ENCODE peak calls at places on chromosomes 11 and 22, in six cellular contexts. N, Q, Z, K, P and A are unnamed samples.
A peak's percentile ranks its signal among the peaks of the same experiment; 100 is the strongest.

GRCh38 chr11:125494987-125495725 is 909 bp downstream of the FEZ1 start:
- DNase-seq in N (peak; percentile 11), P (peak; percentile 29), Q (no peak), K (no peak), Z (no peak), A (no peak)

GRCh38 chr22:44088976-44089570 is 65.0 kb downstream of the PARVB start:
- DNase-seq in Z (no peak), Q (no peak), N (no peak), P (no peak), K (no peak), A (no peak)

GRCh38 chr11:68550485-68550817 is 89.9 kb downstream of the PPP6R3 start:
- DNase-seq in Z (no peak), N (no peak), K (peak; percentile 19), Q (no peak), P (no peak), A (peak; percentile 15)

GRCh38 chr11:123034587-123034986 is 27.3 kb downstream of the HSPA8 start:
- DNase-seq in Z (no peak), K (no peak), N (no peak), P (no peak), Q (no peak), A (no peak)

GRCh38 chr22:45317551-45318167 is 7.9 kb downstream of the FAM118A start:
- DNase-seq in Z (peak; percentile 26), P (no peak), Q (peak; percentile 70), K (no peak), N (peak; percentile 9), A (no peak)

GRCh38 chr22:30327864-30328345 is 1.2 kb upstream of the TBC1D10A start:
- DNase-seq in Z (no peak), Q (no peak), N (no peak), P (no peak), K (no peak), A (no peak)

GRCh38 chr11:128451651-128452470 is 135.5 kb downstream of the ETS1 start:
- DNase-seq in N (no peak), P (no peak), Q (no peak), Z (no peak), K (no peak), A (no peak)

GRCh38 chr11:78957481-78958245 is 383.0 kb upstream of the NARS2 start:
- DNase-seq in Q (no peak), N (no peak), K (no peak), Z (no peak), P (no peak), A (no peak)

GRCh38 chr11:47020793-47021624 is 84.4 kb downstream of the CSTPP1 start:
- DNase-seq in Q (no peak), K (no peak), Z (no peak), N (no peak), P (no peak), A (no peak)

GRCh38 chr11:27410301-27410700 is 47.3 kb upstream of the CCDC34 start:
- DNase-seq in Z (no peak), P (no peak), K (no peak), Q (no peak), N (no peak), A (no peak)

GRCh38 chr11:64769283-64769682 is 9.1 kb downstream of the SF1 start:
- DNase-seq in K (no peak), Q (no peak), Z (no peak), N (no peak), P (no peak), A (no peak)

GRCh38 chr11:71420455-71421241 is 27.5 kb downstream of the DHCR7 start:
- DNase-seq in K (no peak), Z (no peak), P (no peak), N (no peak), Q (no peak), A (no peak)

GRCh38 chr11:128240546-128240945 is 346.8 kb downstream of the ETS1 start:
- DNase-seq in N (no peak), K (no peak), P (no peak), Q (no peak), Z (no peak), A (no peak)

GRCh38 chr11:46348986-46349401 is 1.7 kb downstream of the DGKZ start:
- DNase-seq in Q (peak; percentile 43), Z (peak; percentile 63), P (no peak), K (no peak), N (no peak), A (peak; percentile 62)

GRCh38 chr22:20528405-20528978 is 21.1 kb downstream of the MED15 start:
- DNase-seq in K (no peak), Z (no peak), Q (no peak), P (no peak), N (no peak), A (no peak)

GRCh38 chr11:86800076-86800955 is at the start of gene PRSS23:
- DNase-seq in P (peak; percentile 53), Q (no peak), K (peak; percentile 37), N (peak; percentile 48), Z (no peak), A (peak; percentile 40)

GRCh38 chr11:93492464-93493251 is 50.5 kb downstream of the SMCO4 start:
- DNase-seq in N (no peak), Z (no peak), P (no peak), K (no peak), Q (no peak), A (no peak)

GRCh38 chr11:12288934-12289666 is 88.3 kb upstream of the PARVA start:
- DNase-seq in Q (no peak), K (no peak), N (no peak), Z (no peak), P (no peak), A (no peak)